ENCODE peak calls at places on chromosome 13, in five cellular contexts. G is NCI-H524; B is activated T-helper 2 cell treated with anti-CD3 and anti-CD28 coated beads, Interferon-gamma antibody, Interleukin-2, Interleukin-4, amounts not matched to agents 10 μg/mL and 5 μg/mL and 100 μg/mL, durations not matched to agents 14 hours and 24 hours and 36 hours; H is skeletal muscle cell; D is activated T-cell treated with anti-CD3 and anti-CD28 coated beads for 24 hours. P is an unnamed sample.

GRCh38 chr13:81568824-81569223 is 1227.9 kb upstream of the SPRY2 start:
- DNase-seq in G (no peak), B (no peak), H (no peak), D (no peak), P (no peak)

GRCh38 chr13:27774651-27775050 is 17.6 kb upstream of the GSX1 start:
- DNase-seq in G (no peak), B (no peak), H (no peak), D (no peak), P (no peak)

GRCh38 chr13:81987159-81987558 is 1646.2 kb upstream of the SPRY2 start:
- DNase-seq in G (peak), B (no peak), H (no peak), D (no peak), P (no peak)

GRCh38 chr13:33139186-33139585 is 123.0 kb downstream of the KL start:
- DNase-seq in G (peak), B (no peak), H (no peak), D (no peak), P (no peak)

GRCh38 chr13:52783943-52784342 is 44.3 kb upstream of the CNMD start:
- DNase-seq in G (no peak), B (no peak), H (no peak), D (no peak), P (no peak)

GRCh38 chr13:100646871-100647270 is 27.7 kb downstream of the TMTC4 start:
- DNase-seq in G (no peak), B (no peak), H (no peak), D (no peak), P (no peak)

GRCh38 chr13:51729853-51730553 is 74.0 kb downstream of the DHRS12 start:
- DNase-seq in G (no peak), B (peak), H (peak), D (peak), P (peak)

GRCh38 chr13:76116931-76117330 is 480.8 kb downstream of the LMO7 start:
- DNase-seq in G (no peak), B (no peak), H (no peak), D (no peak), P (peak)

GRCh38 chr13:19597523-19597922 is 35.9 kb upstream of the MPHOSPH8 start:
- DNase-seq in G (peak), B (no peak), H (peak), D (no peak), P (no peak)

GRCh38 chr13:40187324-40187795 is 479.1 kb downstream of the FOXO1 start:
- DNase-seq in G (no peak), B (peak), H (no peak), D (peak), P (no peak)

GRCh38 chr13:99970761-99971575 is 599 bp downstream of the ZIC5 start:
- DNase-seq in G (peak), B (no peak), H (no peak), D (no peak), P (no peak)

GRCh38 chr13:49371943-49372636 is 71.8 kb downstream of the CAB39L start:
- DNase-seq in G (peak), B (no peak), H (no peak), D (no peak), P (no peak)

GRCh38 chr13:106540613-106541012 is 5.2 kb upstream of the EFNB2 start:
- DNase-seq in G (no peak), B (no peak), H (no peak), D (no peak), P (no peak)

GRCh38 chr13:100525453-100526298 is 62.9 kb downstream of the GGACT start:
- DNase-seq in G (no peak), B (no peak), H (no peak), D (no peak), P (no peak)

GRCh38 chr13:106786006-106786579 is 218.2 kb upstream of the ARGLU1 start:
- DNase-seq in G (no peak), B (no peak), H (no peak), D (no peak), P (no peak)

GRCh38 chr13:73556902-73557301 is 498.1 kb downstream of the KLF5 start:
- DNase-seq in G (no peak), B (no peak), H (peak), D (no peak), P (no peak)

GRCh38 chr13:34913040-34913439 is 29.0 kb upstream of the NBEA start:
- DNase-seq in G (no peak), B (no peak), H (no peak), D (no peak), P (no peak)

GRCh38 chr13:40792284-40793051 is 3.1 kb downstream of the SLC25A15 start:
- DNase-seq in G (no peak), B (no peak), H (no peak), D (no peak), P (no peak)

GRCh38 chr13:65638572-65639168 is 1591.5 kb downstream of the PCDH9 start:
- DNase-seq in G (peak), B (no peak), H (peak), D (no peak), P (peak)

GRCh38 chr13:41061914-41062837 is 867 bp downstream of the WBP4 start:
- DNase-seq in G (peak), B (no peak), H (no peak), D (no peak), P (peak)

GRCh38 chr13:29471551-29471950 is 123.9 kb downstream of the SLC7A1 start:
- DNase-seq in G (no peak), B (no peak), H (no peak), D (no peak), P (no peak)

GRCh38 chr13:25276748-25277147 is 10.5 kb downstream of the MTMR6 start:
- DNase-seq in G (no peak), B (no peak), H (no peak), D (no peak), P (no peak)

GRCh38 chr13:113863511-113864302 is at the start of gene GAS6:
- DNase-seq in G (peak), B (no peak), H (no peak), D (no peak), P (no peak)

GRCh38 chr13:46655727-46656180 is 102.8 kb downstream of the LRCH1 start:
- DNase-seq in G (no peak), B (no peak), H (no peak), D (no peak), P (no peak)

GRCh38 chr13:66348745-66349720 is 881.1 kb downstream of the PCDH9 start:
- DNase-seq in G (no peak), B (no peak), H (no peak), D (no peak), P (no peak)

GRCh38 chr13:46355088-46355468 is 32.0 kb downstream of the RUBCNL start:
- DNase-seq in G (no peak), B (no peak), H (no peak), D (no peak), P (no peak)

GRCh38 chr13:90070837-90071525 is 1276.5 kb upstream of the MIR17HG start:
- DNase-seq in G (no peak), B (no peak), H (no peak), D (no peak), P (no peak)

GRCh38 chr13:26895081-26895807 is 134.7 kb upstream of the GPR12 start:
- DNase-seq in G (no peak), B (no peak), H (no peak), D (no peak), P (no peak)

GRCh38 chr13:30963794-30964193 is 31.3 kb downstream of the TEX26 start:
- DNase-seq in G (no peak), B (no peak), H (no peak), D (no peak), P (peak)

GRCh38 chr13:75687145-75687763 is 51.1 kb downstream of the LMO7 start:
- DNase-seq in G (peak), B (no peak), H (no peak), D (no peak), P (peak)